ENCODE peak calls at places on chromosomes 16 and 17, in four cellular contexts. V is retinal pigment epithelial cell, C is endothelial cell of umbilical vein, R is AG10803. B is an unnamed sample.

GRCh38 chr17:42049834-42050359 is 504 bp downstream of the C17orf113 start:
- DNase-seq in V (no peak), C (no peak), R (no peak), B (no peak)

GRCh38 chr17:36545093-36545464 is 360 bp downstream of the GGNBP2 start:
- DNase-seq in V (no peak), C (no peak), R (no peak), B (no peak)

GRCh38 chr17:40615295-40615988 is 32.2 kb downstream of the SMARCE1 start:
- DNase-seq in V (peak), C (peak), R (peak), B (no peak)

GRCh38 chr16:7278636-7279035 is 54.0 kb upstream of the RBFOX1 start:
- DNase-seq in V (no peak), C (no peak), R (no peak), B (no peak)

GRCh38 chr17:76382803-76383644 is 1.4 kb upstream of the SPHK1 start:
- DNase-seq in V (no peak), C (peak), R (peak), B (no peak)

GRCh38 chr17:19354123-19354522 is 8.4 kb downstream of the B9D1 start:
- DNase-seq in V (no peak), C (peak), R (peak), B (peak)

GRCh38 chr16:30183961-30184429 is 593 bp downstream of the CORO1A start:
- DNase-seq in V (no peak), C (no peak), R (no peak), B (no peak)

GRCh38 chr16:2362218-2362617 is 21.7 kb upstream of the ABCA3 start:
- DNase-seq in V (no peak), C (no peak), R (no peak), B (no peak)

GRCh38 chr16:50160495-50161164 is 7.5 kb downstream of the TENT4B start:
- DNase-seq in V (no peak), C (no peak), R (peak), B (no peak)

GRCh38 chr17:82217530-82218204 is 5.0 kb upstream of the CCDC57 start:
- DNase-seq in V (no peak), C (peak), R (peak), B (peak)

GRCh38 chr17:63002625-63003024 is 36.6 kb downstream of the TANC2 start:
- DNase-seq in V (no peak), C (no peak), R (no peak), B (no peak)
- TF ChIP-seq CTCF in V (no peak), C (no peak), R (no peak), B (no peak)

GRCh38 chr17:7673239-7673638 is 14.1 kb downstream of the TP53 start:
- DNase-seq in V (no peak), C (no peak), R (no peak), B (no peak)
- TF ChIP-seq CTCF in V (peak), C (peak), R (peak), B (peak)

GRCh38 chr17:5785867-5786509 is 201.7 kb upstream of the NLRP1 start:
- DNase-seq in V (no peak), C (peak), R (peak), B (no peak)
- TF ChIP-seq CTCF in V (no peak), C (no peak), R (peak), B (peak)

DNA sequence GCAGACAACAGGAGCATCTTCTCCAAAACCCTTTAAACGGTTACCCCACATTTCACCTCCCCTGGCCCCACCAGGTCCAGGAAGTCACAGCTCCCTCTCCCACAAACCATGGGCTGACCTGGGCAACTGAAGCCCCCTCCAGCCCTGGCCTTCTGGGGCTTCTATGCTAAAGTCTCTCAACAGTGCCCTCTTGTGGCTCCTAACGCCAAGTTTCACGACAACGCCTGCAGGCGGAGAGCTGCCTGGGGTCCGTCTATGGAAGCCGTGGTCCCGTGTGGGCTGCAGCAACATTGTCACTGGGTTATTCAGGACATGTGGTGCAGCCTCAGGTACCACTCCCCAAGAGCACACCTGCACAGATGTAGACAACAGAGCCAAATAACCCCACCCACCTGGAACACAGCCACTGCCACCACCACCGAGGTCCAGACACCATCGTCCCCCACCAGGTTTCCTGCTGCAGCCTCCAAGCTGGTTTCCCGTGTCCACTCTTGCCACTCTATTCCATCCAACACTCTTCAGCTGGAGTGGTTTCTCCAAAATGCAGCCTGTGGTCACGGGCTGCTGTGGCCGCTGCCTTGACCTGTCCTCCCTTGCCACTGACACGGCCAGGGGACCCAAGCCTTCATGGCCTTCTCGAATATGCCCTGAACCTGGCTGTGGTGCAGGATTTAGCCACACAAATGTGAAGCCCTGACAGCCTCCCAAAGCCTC is 19.1 kb downstream of the C16orf95 start:
- DNase-seq in V (no peak), C (peak), R (no peak), B (no peak)
- TF ChIP-seq CTCF in V (peak), C (peak), R (peak), B (peak)

GRCh38 chr16:4664538-4665418 is 28.6 kb upstream of the NUDT16L1 start:
- DNase-seq in V (no peak), C (no peak), R (no peak), B (no peak)
- TF ChIP-seq CTCF in V (no peak), C (no peak), R (no peak), B (no peak)

DNA sequence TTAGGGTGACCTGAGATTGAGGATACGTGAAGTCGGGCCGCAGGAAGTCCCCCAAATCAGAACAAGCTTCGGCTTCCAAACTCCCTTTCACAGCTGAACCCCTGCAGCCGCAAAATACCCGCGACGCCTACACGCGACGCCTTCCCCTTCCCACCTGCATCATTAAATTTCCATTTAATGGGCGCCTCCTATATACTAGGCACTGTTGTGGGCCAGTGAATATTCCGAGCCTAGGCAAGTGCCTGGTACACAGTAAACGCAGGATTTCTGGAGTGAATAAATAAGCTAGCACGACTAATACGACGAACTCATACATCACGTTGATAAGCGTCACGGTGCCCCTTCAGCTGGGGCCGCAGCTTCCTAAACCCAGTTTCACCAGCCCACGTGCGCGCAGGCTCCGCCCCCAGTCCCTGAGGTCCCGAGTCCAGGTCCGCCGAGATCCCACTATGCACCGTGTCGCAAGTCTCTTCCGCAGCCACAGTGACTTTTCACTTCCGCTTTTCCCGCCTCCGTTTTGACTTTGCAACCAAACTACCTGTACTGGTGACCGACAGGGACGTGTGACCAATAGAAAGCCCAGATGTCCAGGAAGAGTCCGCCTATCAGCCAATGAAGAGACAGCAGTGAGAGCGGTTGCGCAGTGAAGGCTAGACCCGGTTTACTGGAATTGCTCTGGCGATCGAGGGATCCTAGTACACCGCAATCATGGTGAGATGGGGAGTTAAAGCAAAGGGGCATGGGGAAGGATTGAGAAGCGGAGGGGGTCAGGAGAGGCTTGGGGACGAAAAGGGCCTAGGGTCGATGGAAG is at the start of gene PSMB3:
- DNase-seq in V (peak), C (peak), R (peak), B (peak)
- TF ChIP-seq CTCF in V (no peak), C (no peak), R (no peak), B (no peak)

DNA sequence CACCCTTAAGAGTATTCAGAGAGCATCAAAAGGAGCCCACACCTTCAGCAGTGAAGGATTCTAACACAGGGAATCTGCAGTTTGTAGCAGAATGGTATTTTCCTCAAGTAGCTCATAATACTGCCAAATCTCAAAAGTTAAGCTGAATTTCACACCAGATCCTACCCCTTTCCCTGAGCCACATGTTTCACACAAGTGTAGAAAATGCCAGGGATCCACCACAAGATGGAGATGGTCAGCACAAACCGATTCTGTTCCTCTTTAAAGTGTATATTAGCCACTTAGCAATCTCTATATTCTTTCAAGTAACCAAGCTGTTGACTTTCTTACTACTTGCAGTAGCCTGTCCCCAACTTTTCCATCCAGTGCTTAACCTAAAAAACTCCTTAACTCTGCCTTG is 13.2 kb downstream of the GINS2 start:
- DNase-seq in V (no peak), C (peak), R (peak), B (no peak)
- TF ChIP-seq CTCF in V (peak), C (peak), R (peak), B (peak)

GRCh38 chr17:50198026-50198669 is 3.3 kb downstream of the COL1A1 start:
- DNase-seq in V (no peak), C (peak), R (peak), B (no peak)
- TF ChIP-seq CTCF in V (peak), C (peak), R (peak), B (peak)

B was measured in AG09319.